ENCODE peak calls at places on chromosomes 12 and 14, in eight cellular contexts. J is stimulated activated CD4-positive, alpha-beta T cell treated with anti-CD3 and anti-CD28 coated beads, TNF-alpha, amount 100 ng/mL, for 1 hour; M is right atrium auricular region; N is SK-MEL-5; F is AG10803; E is NCI-H510A treated with DMSO at 0.1 percent for 48 hours; H is COR-L47; G is T-helper 2 cell. S is an unnamed sample.

GRCh38 chr14:99137913-99138571 is 134.0 kb downstream of the BCL11B start:
- DNase-seq in H (no peak), E (no peak), M (no peak), G (no peak), F (no peak), N (peak), J (no peak), S (peak)

GRCh38 chr14:28603606-28604005 is 163.0 kb upstream of the FOXG1 start:
- DNase-seq in M (no peak), G (no peak), N (peak), F (no peak), J (no peak), E (no peak), H (no peak), S (no peak)

GRCh38 chr12:80193900-80194299 is 94.6 kb downstream of the OTOGL start:
- DNase-seq in M (no peak), H (no peak), G (no peak), J (no peak), E (no peak), N (no peak), F (no peak), S (no peak)

GRCh38 chr12:76685246-76685678 is 78.7 kb upstream of the ZDHHC17 start:
- DNase-seq in H (no peak), J (no peak), F (peak), M (peak), E (peak), G (no peak), N (peak), S (peak)

GRCh38 chr12:17992002-17992656 is 97.9 kb downstream of the RERGL start:
- DNase-seq in F (peak), M (no peak), G (no peak), E (peak), H (peak), J (no peak), N (peak), S (peak)

GRCh38 chr14:22375321-22375930 is 213.6 kb downstream of the DAD1 start:
- DNase-seq in E (no peak), N (peak), J (no peak), G (no peak), F (peak), M (no peak), H (peak), S (peak)

GRCh38 chr12:5507536-5507935 is 75.6 kb downstream of the NTF3 start:
- DNase-seq in G (no peak), N (no peak), E (no peak), F (no peak), M (no peak), J (no peak), H (no peak), S (no peak)

GRCh38 chr12:25997401-25997973 is 39.0 kb downstream of the RASSF8 start:
- DNase-seq in N (no peak), J (no peak), E (no peak), G (no peak), M (no peak), H (no peak), F (peak), S (peak)

GRCh38 chr14:76987956-76988520 is 40.5 kb downstream of the IRF2BPL start:
- DNase-seq in J (no peak), N (no peak), H (no peak), G (no peak), M (no peak), E (no peak), F (no peak), S (no peak)

GRCh38 chr12:95607642-95608041 is 56.4 kb upstream of the USP44 start:
- DNase-seq in H (peak), F (no peak), G (no peak), E (peak), N (no peak), M (no peak), J (no peak), S (no peak)

GRCh38 chr14:32109676-32110075 is 32.6 kb downstream of the ARHGAP5 start:
- DNase-seq in N (no peak), M (no peak), E (no peak), H (no peak), J (no peak), G (no peak), F (peak), S (no peak)

GRCh38 chr12:6567112-6567680 is 895 bp downstream of the NOP2 start:
- DNase-seq in N (peak), E (no peak), F (no peak), G (no peak), M (no peak), J (no peak), H (no peak), S (no peak)

GRCh38 chr14:37369446-37369845 is 171.7 kb downstream of the MIPOL1 start:
- DNase-seq in E (peak), J (no peak), M (no peak), N (no peak), G (no peak), F (no peak), H (peak), S (no peak)

GRCh38 chr12:90024261-90024660 is 315.6 kb upstream of the ATP2B1 start:
- DNase-seq in J (no peak), M (no peak), N (no peak), G (no peak), F (peak), H (no peak), E (no peak), S (no peak)

GRCh38 chr14:77014004-77014604 is 14.4 kb downstream of the IRF2BPL start:
- DNase-seq in J (no peak), M (peak), F (peak), E (no peak), H (no peak), G (no peak), N (peak), S (no peak)

GRCh38 chr12:52316290-52316689 is 4.9 kb downstream of the KRT83 start:
- DNase-seq in M (no peak), N (no peak), E (no peak), F (no peak), G (no peak), J (no peak), H (no peak), S (no peak)

GRCh38 chr14:103629503-103630121 is 601 bp downstream of the KLC1 start:
- DNase-seq in G (peak), N (no peak), J (no peak), M (no peak), H (peak), E (peak), F (no peak), S (peak)

S was measured in A673.